ENCODE peak calls at places on chromosomes 2 and 18, in six cellular contexts. H is GM12878, D is HCT116, Z is HepG2, L is K562, O is H1. G is an unnamed sample.

GRCh38 chr18:28411806-28412205 is 234.9 kb upstream of the CDH2 start:
- DNase-seq in L (no peak), Z (no peak), H (no peak), O (no peak), D (no peak), G (no peak)

GRCh38 chr2:217641987-217642386 is 360.8 kb downstream of the TNS1 start:
- DNase-seq in O (no peak), H (no peak), L (no peak), D (no peak), Z (no peak), G (no peak)

GRCh38 chr2:173990970-173991819 is 26.0 kb upstream of the SP3 start:
- DNase-seq in Z (no peak), D (no peak), H (peak), O (no peak), L (no peak), G (no peak)

GRCh38 chr2:172038604-172039003 is 38.9 kb downstream of the METAP1D start:
- DNase-seq in Z (no peak), L (no peak), D (no peak), H (no peak), O (no peak), G (no peak)

GRCh38 chr2:126885701-126886121 is 13.0 kb upstream of the TEX51 start:
- DNase-seq in H (no peak), O (no peak), Z (no peak), L (no peak), D (no peak), G (no peak)

GRCh38 chr2:226956659-226957058 is 120.8 kb downstream of the RHBDD1 start:
- DNase-seq in H (no peak), L (no peak), Z (peak), O (no peak), D (no peak), G (no peak)

GRCh38 chr2:41722668-41723369 is 325.0 kb upstream of the PKDCC start:
- DNase-seq in Z (no peak), D (no peak), H (no peak), L (no peak), O (no peak), G (no peak)

GRCh38 chr2:46977899-46978298 is 62.3 kb upstream of the MCFD2 start:
- DNase-seq in O (no peak), L (no peak), D (no peak), H (no peak), Z (no peak), G (no peak)

GRCh38 chr2:235774153-235774552 is 280.3 kb downstream of the AGAP1 start:
- DNase-seq in L (no peak), O (no peak), H (no peak), D (no peak), Z (no peak), G (no peak)

GRCh38 chr2:102366406-102367112 is 11.0 kb downstream of the IL18R1 start:
- DNase-seq in L (no peak), Z (no peak), D (no peak), H (peak), O (no peak), G (no peak)

DNA sequence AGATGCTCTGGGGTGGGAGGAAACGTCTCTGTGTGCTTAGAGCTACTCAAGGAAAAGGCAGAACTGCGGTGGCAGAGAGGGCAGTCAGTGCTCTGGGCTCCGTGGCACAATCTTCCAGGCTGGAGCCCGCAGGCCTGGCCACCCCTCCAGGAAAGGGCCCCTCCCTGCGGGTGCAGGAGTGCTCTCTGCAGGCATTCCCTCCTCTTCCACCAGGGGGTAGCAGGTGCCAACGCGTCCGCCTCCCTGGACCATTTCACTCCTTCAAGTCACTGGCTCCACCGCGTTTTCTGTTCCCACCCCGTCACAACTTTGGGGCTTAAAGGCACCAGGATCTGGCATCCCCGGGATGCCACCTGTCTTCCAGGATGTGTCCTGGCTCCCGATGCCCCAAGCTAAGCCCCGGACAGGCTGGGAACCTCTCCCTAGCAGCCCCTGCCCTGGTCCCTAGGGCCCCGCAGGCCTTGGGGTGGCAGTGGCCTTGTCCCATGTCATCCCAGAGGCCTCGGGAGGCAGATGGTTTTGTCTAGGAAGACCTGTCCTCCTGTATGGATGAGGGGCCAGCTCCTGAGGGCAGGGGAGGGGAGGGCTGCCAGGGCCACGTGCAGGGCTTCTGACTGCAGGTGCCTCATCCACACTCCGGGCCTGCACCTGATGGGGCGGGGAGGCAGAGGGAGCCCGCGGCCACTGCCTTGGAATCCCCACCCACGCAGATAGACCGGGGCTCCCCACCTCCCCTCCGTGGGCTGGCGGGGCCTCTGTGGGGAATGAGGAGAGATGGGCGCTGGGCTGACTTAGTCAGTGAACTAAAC is 26.4 kb downstream of the KCNIP3 start:
- DNase-seq in L (peak), H (no peak), O (peak), Z (peak), D (peak), G (no peak)
- TF ChIP-seq YY1 in L (no peak), H (no peak), O (no peak), Z (no peak), D (no peak), G (no peak)

DNA sequence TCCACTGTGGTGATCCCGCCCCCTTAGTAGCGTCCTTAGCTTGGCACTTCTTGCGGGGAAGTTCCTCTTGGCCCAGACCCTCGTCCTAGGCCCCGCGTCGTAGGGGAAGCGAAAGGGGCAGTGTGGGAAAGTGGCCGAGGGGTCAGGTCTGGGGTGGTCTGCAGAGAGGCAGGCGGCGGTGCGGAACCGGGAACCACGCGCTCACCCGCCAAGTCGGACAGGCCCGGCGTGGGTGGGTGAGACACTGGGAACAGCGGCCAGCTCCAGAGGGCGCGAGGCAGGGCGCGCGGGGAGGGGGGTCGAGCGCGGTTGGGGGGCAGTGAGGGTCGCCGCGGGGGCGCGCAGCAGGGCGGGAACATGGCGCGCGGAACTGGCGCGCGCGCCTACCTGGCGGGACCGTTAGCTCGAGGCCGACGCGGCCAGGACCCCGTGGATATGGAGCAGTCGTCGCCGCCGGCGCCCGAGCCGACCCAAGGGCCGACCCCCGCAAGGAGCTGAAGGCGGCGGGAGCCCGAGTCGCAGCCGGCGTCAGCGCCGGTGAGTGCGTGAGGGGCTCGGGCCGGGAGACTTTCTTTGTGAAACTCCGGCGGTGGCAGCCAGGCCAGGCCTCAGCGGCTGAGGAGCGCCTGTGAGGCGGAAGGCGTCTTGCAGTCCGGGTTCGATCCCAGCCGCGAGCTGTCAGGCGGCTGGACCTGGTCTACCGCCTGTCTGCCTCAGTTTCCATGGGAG is 2896.7 kb upstream of the TEKT4 start:
- DNase-seq in O (no peak), L (no peak), D (no peak), H (no peak), Z (no peak), G (no peak)
- TF ChIP-seq YY1 in O (no peak), L (no peak), D (no peak), H (no peak), Z (no peak), G (no peak)

GRCh38 chr2:153567367-153567766 is 88.8 kb upstream of the RPRM start:
- DNase-seq in Z (peak), D (no peak), O (no peak), H (no peak), L (no peak), G (no peak)
- TF ChIP-seq YY1 in Z (no peak), D (no peak), O (no peak), H (no peak), L (no peak), G (no peak)

DNA sequence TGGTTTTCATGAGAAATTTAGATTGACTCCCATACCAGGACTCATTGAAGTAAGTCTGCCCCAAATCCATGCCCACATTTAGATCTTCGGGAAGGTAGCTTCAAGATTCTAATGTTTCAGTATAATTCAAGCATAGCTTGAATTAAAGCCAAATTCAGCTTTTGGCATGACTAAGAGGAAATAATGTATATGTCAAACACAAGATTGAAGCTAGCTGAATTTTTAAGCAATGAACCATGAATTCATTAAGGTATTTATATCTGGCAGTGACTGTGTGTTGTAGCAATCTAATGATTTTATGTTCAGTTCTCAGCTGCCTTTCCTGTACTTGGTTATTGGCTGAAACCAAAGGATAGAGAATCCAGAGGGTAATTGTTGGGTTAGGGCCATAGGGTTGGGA is 118.8 kb upstream of the FN1 start:
- DNase-seq in D (no peak), O (no peak), L (no peak), Z (no peak), H (no peak), G (no peak)
- TF ChIP-seq YY1 in D (no peak), O (no peak), L (no peak), Z (no peak), H (no peak), G (no peak)